ENCODE peak calls at places on chromosomes 1 and 21, in six cellular contexts. One of them, this sample, is unnamed. For H3K4me1, the result is how much of the 10 kb centered on the place peaks cover.

GRCh38 chr1:238088891-238089290 is 198.2 kb upstream of the ZP4 start:
- DNase-seq in DND-41: no peak
- DNase-seq in ascending aorta: no peak
- DNase-seq in neuronal stem cell: no peak
- DNase-seq in kidney: no peak
- DNase-seq in aorta: no peak
- DNase-seq in this sample: no peak

GRCh38 chr1:203422116-203422515 is 53.5 kb upstream of the PRELP start:
- DNase-seq in DND-41: no peak
- DNase-seq in ascending aorta: no peak
- DNase-seq in neuronal stem cell: no peak
- DNase-seq in kidney: no peak
- DNase-seq in aorta: no peak
- DNase-seq in this sample: no peak

GRCh38 chr21:25822981-25823380 is 88.2 kb downstream of the GABPA start:
- DNase-seq in kidney: no peak
- DNase-seq in neuronal stem cell: no peak
- DNase-seq in aorta: no peak
- DNase-seq in DND-41: no peak
- DNase-seq in ascending aorta: no peak
- DNase-seq in this sample: no peak

GRCh38 chr1:7223334-7224080 is 438.3 kb downstream of the CAMTA1 start:
- DNase-seq in ascending aorta: no peak
- DNase-seq in aorta: no peak
- DNase-seq in DND-41: no peak
- DNase-seq in kidney: no peak
- DNase-seq in neuronal stem cell: no peak
- DNase-seq in this sample: no peak

GRCh38 chr1:182556279-182556678 is 32.8 kb downstream of the RNASEL start:
- DNase-seq in aorta: no peak
- DNase-seq in kidney: no peak
- DNase-seq in ascending aorta: no peak
- DNase-seq in neuronal stem cell: no peak
- DNase-seq in DND-41: no peak
- DNase-seq in this sample: no peak

GRCh38 chr1:239823852-239824251 is 267.8 kb upstream of the FMN2 start:
- DNase-seq in ascending aorta: no peak
- DNase-seq in kidney: no peak
- DNase-seq in aorta: no peak
- DNase-seq in DND-41: no peak
- DNase-seq in neuronal stem cell: no peak
- DNase-seq in this sample: no peak

GRCh38 chr1:3032970-3033794 is 11.9 kb downstream of the ACTRT2 start:
- DNase-seq in neuronal stem cell: no peak
- DNase-seq in aorta: no peak
- DNase-seq in kidney: peak
- DNase-seq in DND-41: peak
- DNase-seq in ascending aorta: no peak
- DNase-seq in this sample: no peak

GRCh38 chr1:32817815-32818786 is 648 bp downstream of the S100PBP start:
- DNase-seq in DND-41: peak
- DNase-seq in ascending aorta: peak
- DNase-seq in aorta: peak
- DNase-seq in neuronal stem cell: peak
- DNase-seq in kidney: peak
- DNase-seq in this sample: peak

GRCh38 chr1:119914071-119914470 is 17.8 kb upstream of the ADAM30 start:
- DNase-seq in aorta: no peak
- DNase-seq in DND-41: no peak
- DNase-seq in kidney: no peak
- DNase-seq in ascending aorta: no peak
- DNase-seq in neuronal stem cell: no peak
- DNase-seq in this sample: no peak

GRCh38 chr1:214498030-214498429 is 53.4 kb downstream of the PTPN14 start:
- DNase-seq in DND-41: no peak
- DNase-seq in ascending aorta: no peak
- DNase-seq in neuronal stem cell: no peak
- DNase-seq in kidney: no peak
- DNase-seq in aorta: no peak
- DNase-seq in this sample: no peak

GRCh38 chr1:170680428-170680827 is 16.5 kb downstream of the PRRX1 start:
- DNase-seq in aorta: no peak
- DNase-seq in ascending aorta: no peak
- DNase-seq in kidney: no peak
- DNase-seq in DND-41: no peak
- DNase-seq in neuronal stem cell: no peak
- DNase-seq in this sample: no peak

GRCh38 chr1:221708987-221709386 is 32.9 kb downstream of the DUSP10 start:
- DNase-seq in kidney: no peak
- DNase-seq in aorta: no peak
- DNase-seq in DND-41: peak
- DNase-seq in ascending aorta: no peak
- DNase-seq in neuronal stem cell: peak
- DNase-seq in this sample: no peak

GRCh38 chr1:9942399-9942938 is 722 bp downstream of the LZIC start:
- DNase-seq in aorta: no peak
- DNase-seq in kidney: no peak
- DNase-seq in ascending aorta: no peak
- DNase-seq in DND-41: peak
- DNase-seq in neuronal stem cell: no peak
- DNase-seq in this sample: peak

GRCh38 chr1:164843743-164844500 is 284.9 kb downstream of the PBX1 start:
- DNase-seq in aorta: no peak
- DNase-seq in ascending aorta: no peak
- DNase-seq in DND-41: no peak
- DNase-seq in neuronal stem cell: no peak
- DNase-seq in kidney: no peak
- DNase-seq in this sample: no peak
- H3K4me1 ChIP-seq in aorta: under half
- H3K4me1 ChIP-seq in ascending aorta: under half
- H3K4me1 ChIP-seq in DND-41: under half
- H3K4me1 ChIP-seq in neuronal stem cell: under half
- H3K4me1 ChIP-seq in kidney: under half
- H3K4me1 ChIP-seq in this sample: under half

DNA sequence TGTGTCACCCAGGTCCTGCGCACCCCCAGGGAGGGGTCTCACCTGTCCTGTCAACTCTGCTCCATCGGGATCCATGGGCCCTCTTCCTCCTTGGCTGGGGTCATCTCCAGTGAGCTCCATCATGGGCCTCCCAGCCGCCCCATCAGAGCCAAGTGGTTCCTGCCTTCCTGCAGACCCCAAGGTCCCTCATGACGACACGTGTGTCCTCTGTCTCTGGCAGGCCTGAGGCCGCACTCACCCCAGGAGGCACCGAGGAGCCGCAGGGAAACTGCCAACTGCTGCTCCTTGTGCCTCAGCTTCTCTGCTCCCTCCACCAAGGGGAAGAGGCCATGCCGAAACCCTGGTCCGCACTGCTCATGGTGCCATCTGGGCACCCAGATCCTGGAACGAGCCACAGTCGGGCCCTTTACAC is 46.8 kb downstream of the COL18A1 start:
- DNase-seq in aorta: peak
- DNase-seq in neuronal stem cell: no peak
- DNase-seq in ascending aorta: no peak
- DNase-seq in DND-41: no peak
- DNase-seq in kidney: peak
- DNase-seq in this sample: no peak
- H3K4me1 ChIP-seq in aorta: under half
- H3K4me1 ChIP-seq in neuronal stem cell: under half
- H3K4me1 ChIP-seq in ascending aorta: under half
- H3K4me1 ChIP-seq in DND-41: under half
- H3K4me1 ChIP-seq in kidney: under half
- H3K4me1 ChIP-seq in this sample: under half

GRCh38 chr1:14988636-14989035 is 164.9 kb upstream of the TMEM51 start:
- DNase-seq in aorta: no peak
- DNase-seq in ascending aorta: no peak
- DNase-seq in kidney: no peak
- DNase-seq in neuronal stem cell: no peak
- DNase-seq in DND-41: no peak
- DNase-seq in this sample: no peak

GRCh38 chr1:14987829-14988603 is 165.5 kb upstream of the TMEM51 start:
- DNase-seq in kidney: no peak
- DNase-seq in aorta: peak
- DNase-seq in DND-41: no peak
- DNase-seq in neuronal stem cell: no peak
- DNase-seq in ascending aorta: no peak
- DNase-seq in this sample: no peak

GRCh38 chr1:14982029-14982428 is 171.5 kb upstream of the TMEM51 start:
- DNase-seq in aorta: no peak
- DNase-seq in ascending aorta: no peak
- DNase-seq in DND-41: no peak
- DNase-seq in kidney: no peak
- DNase-seq in neuronal stem cell: no peak
- DNase-seq in this sample: no peak

GRCh38 chr1:14980801-14981200 is 172.7 kb upstream of the TMEM51 start:
- DNase-seq in kidney: peak
- DNase-seq in ascending aorta: no peak
- DNase-seq in neuronal stem cell: peak
- DNase-seq in DND-41: no peak
- DNase-seq in aorta: no peak
- DNase-seq in this sample: no peak

GRCh38 chr1:14983277-14983676 is 170.3 kb upstream of the TMEM51 start:
- DNase-seq in neuronal stem cell: no peak
- DNase-seq in DND-41: no peak
- DNase-seq in ascending aorta: no peak
- DNase-seq in kidney: no peak
- DNase-seq in aorta: no peak
- DNase-seq in this sample: no peak
- H3K4me1 ChIP-seq in neuronal stem cell: under half
- H3K4me1 ChIP-seq in DND-41: under half
- H3K4me1 ChIP-seq in ascending aorta: under half
- H3K4me1 ChIP-seq in kidney: under half
- H3K4me1 ChIP-seq in aorta: under half
- H3K4me1 ChIP-seq in this sample: under half

GRCh38 chr1:78009276-78009675 is 4.5 kb downstream of the DNAJB4 start:
- DNase-seq in aorta: no peak
- DNase-seq in kidney: no peak
- DNase-seq in ascending aorta: no peak
- DNase-seq in DND-41: no peak
- DNase-seq in neuronal stem cell: no peak
- DNase-seq in this sample: no peak
- H3K4me1 ChIP-seq in aorta: under half
- H3K4me1 ChIP-seq in kidney: under half
- H3K4me1 ChIP-seq in ascending aorta: under half
- H3K4me1 ChIP-seq in DND-41: under half
- H3K4me1 ChIP-seq in neuronal stem cell: under half
- H3K4me1 ChIP-seq in this sample: under half

GRCh38 chr1:226668173-226668560 is 70.9 kb downstream of the ITPKB start:
- DNase-seq in neuronal stem cell: no peak
- DNase-seq in aorta: no peak
- DNase-seq in ascending aorta: no peak
- DNase-seq in DND-41: no peak
- DNase-seq in kidney: no peak
- DNase-seq in this sample: no peak
- H3K4me1 ChIP-seq in neuronal stem cell: under half
- H3K4me1 ChIP-seq in aorta: under half
- H3K4me1 ChIP-seq in ascending aorta: under half
- H3K4me1 ChIP-seq in DND-41: under half
- H3K4me1 ChIP-seq in kidney: under half
- H3K4me1 ChIP-seq in this sample: half or more

This sample was measured in OCI-LY7.